ENCODE peak calls at places on chromosome 15, in seven cellular contexts. One of them, this sample, is unnamed.

GRCh38 chr15:96326551-96327154 is 3.8 kb upstream of the NR2F2 start:
- DNase-seq in GM12878: no peak
- DNase-seq in HepG2: no peak
- DNase-seq in SK-N-SH: no peak
- DNase-seq in K562: peak; percentile 59
- DNase-seq in GM12892: no peak
- DNase-seq in H1: no peak
- DNase-seq in this sample: no peak

GRCh38 chr15:72375501-72375845 is 341 bp downstream of the HEXA start:
- DNase-seq in GM12878: no peak
- DNase-seq in HepG2: no peak
- DNase-seq in SK-N-SH: no peak
- DNase-seq in K562: peak; percentile 27
- DNase-seq in GM12892: no peak
- DNase-seq in H1: no peak
- DNase-seq in this sample: no peak

GRCh38 chr15:75727851-75728715 is 15.4 kb upstream of the CSPG4 start:
- DNase-seq in GM12878: no peak
- DNase-seq in HepG2: peak; percentile 23
- DNase-seq in SK-N-SH: peak; percentile 78
- DNase-seq in K562: no peak
- DNase-seq in GM12892: no peak
- DNase-seq in H1: peak; percentile 82
- DNase-seq in this sample: no peak

GRCh38 chr15:45417303-45417950 is 39.1 kb upstream of the GATM start:
- DNase-seq in GM12878: no peak
- DNase-seq in HepG2: no peak
- DNase-seq in SK-N-SH: no peak
- DNase-seq in K562: peak; percentile 48
- DNase-seq in GM12892: no peak
- DNase-seq in H1: no peak
- DNase-seq in this sample: no peak

GRCh38 chr15:67177750-67178149 is 76.7 kb downstream of the AAGAB start:
- DNase-seq in GM12878: no peak
- DNase-seq in HepG2: no peak
- DNase-seq in SK-N-SH: no peak
- DNase-seq in K562: no peak
- DNase-seq in GM12892: no peak
- DNase-seq in H1: no peak
- DNase-seq in this sample: no peak

GRCh38 chr15:45105586-45105985 is 8.4 kb downstream of the DUOX2 start:
- DNase-seq in GM12878: no peak
- DNase-seq in HepG2: no peak
- DNase-seq in SK-N-SH: no peak
- DNase-seq in K562: no peak
- DNase-seq in GM12892: no peak
- DNase-seq in H1: no peak
- DNase-seq in this sample: no peak

GRCh38 chr15:82535566-82536408 is 4.5 kb downstream of the RPS17 start:
- DNase-seq in GM12878: no peak
- DNase-seq in HepG2: peak; percentile 58
- DNase-seq in SK-N-SH: no peak
- DNase-seq in K562: peak; percentile 17
- DNase-seq in GM12892: no peak
- DNase-seq in H1: no peak
- DNase-seq in this sample: no peak

GRCh38 chr15:51281368-51281967 is 56.9 kb downstream of the CYP19A1 start:
- DNase-seq in GM12878: no peak
- DNase-seq in HepG2: peak; percentile 44
- DNase-seq in SK-N-SH: peak; percentile 60
- DNase-seq in K562: peak; percentile 57
- DNase-seq in GM12892: peak; percentile 31
- DNase-seq in H1: peak; percentile 79
- DNase-seq in this sample: no peak

GRCh38 chr15:98609144-98609852 is 39.0 kb upstream of the IGF1R start:
- DNase-seq in GM12878: no peak
- DNase-seq in HepG2: no peak
- DNase-seq in SK-N-SH: no peak
- DNase-seq in K562: no peak
- DNase-seq in GM12892: no peak
- DNase-seq in H1: peak; percentile 50
- DNase-seq in this sample: no peak

GRCh38 chr15:45116006-45116481 is 1.9 kb downstream of the DUOXA2 start:
- DNase-seq in GM12878: no peak
- DNase-seq in HepG2: no peak
- DNase-seq in SK-N-SH: no peak
- DNase-seq in K562: no peak
- DNase-seq in GM12892: no peak
- DNase-seq in H1: no peak
- DNase-seq in this sample: no peak

GRCh38 chr15:99574502-99574901 is 8.7 kb downstream of the MEF2A start:
- DNase-seq in GM12878: no peak
- DNase-seq in HepG2: no peak
- DNase-seq in SK-N-SH: no peak
- DNase-seq in K562: no peak
- DNase-seq in GM12892: no peak
- DNase-seq in H1: no peak
- DNase-seq in this sample: no peak

GRCh38 chr15:99953886-99954285 is 220.6 kb upstream of the LYSMD4 start:
- DNase-seq in GM12878: no peak
- DNase-seq in HepG2: no peak
- DNase-seq in SK-N-SH: no peak
- DNase-seq in K562: no peak
- DNase-seq in GM12892: no peak
- DNase-seq in H1: peak; percentile 16
- DNase-seq in this sample: no peak

GRCh38 chr15:22877607-22878006 is 39.1 kb downstream of the NIPA2 start:
- DNase-seq in GM12878: no peak
- DNase-seq in HepG2: no peak
- DNase-seq in SK-N-SH: no peak
- DNase-seq in K562: no peak
- DNase-seq in GM12892: no peak
- DNase-seq in H1: no peak
- DNase-seq in this sample: no peak

GRCh38 chr15:31456329-31457060 is 129.9 kb downstream of the KLF13 start:
- DNase-seq in GM12878: no peak
- DNase-seq in HepG2: no peak
- DNase-seq in SK-N-SH: no peak
- DNase-seq in K562: no peak
- DNase-seq in GM12892: no peak
- DNase-seq in H1: no peak
- DNase-seq in this sample: no peak

GRCh38 chr15:90880381-90881145 is 3.7 kb upstream of the FES start:
- DNase-seq in GM12878: no peak
- DNase-seq in HepG2: no peak
- DNase-seq in SK-N-SH: no peak
- DNase-seq in K562: no peak
- DNase-seq in GM12892: no peak
- DNase-seq in H1: no peak
- DNase-seq in this sample: no peak
- TF ChIP-seq TAF1 in GM12878: no peak
- TF ChIP-seq TAF1 in HepG2: no peak
- TF ChIP-seq TAF1 in SK-N-SH: no peak
- TF ChIP-seq TAF1 in K562: no peak
- TF ChIP-seq TAF1 in GM12892: no peak
- TF ChIP-seq TAF1 in H1: no peak
- TF ChIP-seq TAF1 in this sample: no peak

GRCh38 chr15:101003076-101003475 is 83.9 kb downstream of the LRRK1 start:
- DNase-seq in GM12878: no peak
- DNase-seq in HepG2: no peak
- DNase-seq in SK-N-SH: no peak
- DNase-seq in K562: no peak
- DNase-seq in GM12892: no peak
- DNase-seq in H1: no peak
- DNase-seq in this sample: no peak
- TF ChIP-seq TAF1 in GM12878: no peak
- TF ChIP-seq TAF1 in HepG2: no peak
- TF ChIP-seq TAF1 in SK-N-SH: no peak
- TF ChIP-seq TAF1 in K562: no peak
- TF ChIP-seq TAF1 in GM12892: no peak
- TF ChIP-seq TAF1 in H1: no peak
- TF ChIP-seq TAF1 in this sample: no peak

GRCh38 chr15:28027714-28028076 is 71.4 kb downstream of the OCA2 start:
- DNase-seq in GM12878: no peak
- DNase-seq in HepG2: no peak
- DNase-seq in SK-N-SH: no peak
- DNase-seq in K562: no peak
- DNase-seq in GM12892: no peak
- DNase-seq in H1: peak; percentile 32
- DNase-seq in this sample: no peak
- TF ChIP-seq TAF1 in GM12878: no peak
- TF ChIP-seq TAF1 in HepG2: no peak
- TF ChIP-seq TAF1 in SK-N-SH: no peak
- TF ChIP-seq TAF1 in K562: no peak
- TF ChIP-seq TAF1 in GM12892: no peak
- TF ChIP-seq TAF1 in H1: no peak
- TF ChIP-seq TAF1 in this sample: no peak

GRCh38 chr15:83854314-83854713 is 200.4 kb downstream of the ADAMTSL3 start:
- DNase-seq in GM12878: no peak
- DNase-seq in HepG2: no peak
- DNase-seq in SK-N-SH: no peak
- DNase-seq in K562: no peak
- DNase-seq in GM12892: no peak
- DNase-seq in H1: no peak
- DNase-seq in this sample: no peak
- TF ChIP-seq TAF1 in GM12878: no peak
- TF ChIP-seq TAF1 in HepG2: no peak
- TF ChIP-seq TAF1 in SK-N-SH: no peak
- TF ChIP-seq TAF1 in K562: no peak
- TF ChIP-seq TAF1 in GM12892: no peak
- TF ChIP-seq TAF1 in H1: no peak
- TF ChIP-seq TAF1 in this sample: no peak

GRCh38 chr15:91694829-91695205 is 158.7 kb upstream of the SLCO3A1 start:
- DNase-seq in GM12878: no peak
- DNase-seq in HepG2: peak; percentile 39
- DNase-seq in SK-N-SH: peak; percentile 5
- DNase-seq in K562: no peak
- DNase-seq in GM12892: no peak
- DNase-seq in H1: no peak
- DNase-seq in this sample: no peak
- TF ChIP-seq TAF1 in GM12878: no peak
- TF ChIP-seq TAF1 in HepG2: no peak
- TF ChIP-seq TAF1 in SK-N-SH: no peak
- TF ChIP-seq TAF1 in K562: no peak
- TF ChIP-seq TAF1 in GM12892: no peak
- TF ChIP-seq TAF1 in H1: no peak
- TF ChIP-seq TAF1 in this sample: no peak

DNA sequence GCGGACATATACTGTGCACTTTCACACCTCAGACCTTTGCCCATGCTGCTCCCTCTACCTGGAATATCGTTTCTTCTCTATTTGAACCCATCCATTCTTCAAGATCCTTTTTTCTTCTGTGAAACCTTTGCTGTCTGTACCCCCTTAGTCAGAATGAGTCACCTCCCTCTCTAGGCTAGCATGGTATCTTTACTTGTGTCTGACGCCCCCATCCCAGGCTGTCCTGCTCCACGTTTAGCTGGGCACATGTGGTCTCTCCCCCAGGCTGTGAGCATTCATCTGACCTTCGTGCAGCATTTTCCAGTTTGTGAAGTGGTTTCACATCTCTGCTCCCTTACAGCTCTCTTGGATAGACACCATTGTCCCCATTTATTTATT is 14.3 kb upstream of the TLE3 start:
- DNase-seq in GM12878: no peak
- DNase-seq in HepG2: no peak
- DNase-seq in SK-N-SH: peak; percentile 39
- DNase-seq in K562: peak; percentile 38
- DNase-seq in GM12892: no peak
- DNase-seq in H1: no peak
- DNase-seq in this sample: no peak
- TF ChIP-seq TAF1 in GM12878: no peak
- TF ChIP-seq TAF1 in HepG2: no peak
- TF ChIP-seq TAF1 in SK-N-SH: no peak
- TF ChIP-seq TAF1 in K562: no peak
- TF ChIP-seq TAF1 in GM12892: no peak
- TF ChIP-seq TAF1 in H1: no peak
- TF ChIP-seq TAF1 in this sample: no peak

DNA sequence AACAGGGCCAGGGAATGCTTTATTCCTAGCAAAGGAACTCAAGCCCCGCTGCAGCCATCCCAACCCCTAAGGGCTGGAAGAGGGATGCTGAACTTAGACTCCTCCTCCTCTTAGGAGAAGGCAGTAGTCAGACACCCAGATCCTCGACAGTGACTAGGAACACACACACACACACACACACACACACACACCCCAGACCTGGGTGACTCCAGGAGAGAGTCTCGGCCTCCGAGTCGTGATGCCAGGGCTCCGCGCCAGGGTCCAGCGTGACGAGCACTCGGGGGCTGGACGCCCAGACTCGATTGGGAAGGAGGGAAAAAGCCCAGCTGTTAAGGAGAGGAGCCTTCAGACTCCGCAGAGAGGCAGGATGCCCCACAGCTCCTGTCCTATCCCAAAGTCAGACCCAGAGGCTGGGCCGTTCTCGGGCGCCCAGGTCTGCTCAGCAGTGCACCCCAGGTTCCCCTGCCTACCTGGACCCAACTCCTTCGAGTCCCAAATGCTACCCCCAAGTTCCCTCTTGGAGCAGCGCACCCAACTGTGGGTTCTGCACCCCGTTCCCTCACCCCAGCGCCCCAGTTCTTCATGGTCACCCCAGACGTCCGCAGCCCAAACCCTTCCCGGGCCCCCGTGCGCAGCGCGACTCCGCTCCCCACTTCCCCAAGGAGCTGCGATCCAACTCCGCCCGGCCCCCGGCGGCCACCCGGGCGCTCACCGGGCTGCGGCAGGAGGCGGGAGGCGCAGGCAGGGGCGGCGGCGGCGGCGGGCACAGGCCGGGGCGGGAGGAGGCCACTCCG is 421 bp downstream of the BMF start:
- DNase-seq in GM12878: no peak
- DNase-seq in HepG2: no peak
- DNase-seq in SK-N-SH: peak; percentile 66
- DNase-seq in K562: no peak
- DNase-seq in GM12892: no peak
- DNase-seq in H1: no peak
- DNase-seq in this sample: no peak
- TF ChIP-seq TAF1 in GM12878: no peak
- TF ChIP-seq TAF1 in HepG2: no peak
- TF ChIP-seq TAF1 in SK-N-SH: no peak
- TF ChIP-seq TAF1 in K562: no peak
- TF ChIP-seq TAF1 in GM12892: no peak
- TF ChIP-seq TAF1 in H1: no peak
- TF ChIP-seq TAF1 in this sample: peak; percentile 19